ENCODE peak calls at places on chromosome 9, in five cellular contexts. S is mammary epithelial cell, J is IMR-90, O is right atrium auricular region, F is heart right ventricle. E is an unnamed sample. For H3K4me1, the result is how much of the 10 kb centered on the place peaks cover.

GRCh38 chr9:135708164-135708563 is 6.2 kb downstream of the KCNT1 start:
- DNase-seq in S (no peak), J (no peak), O (no peak), F (no peak), E (no peak)

GRCh38 chr9:27602107-27602836 is 29.0 kb upstream of the C9orf72 start:
- DNase-seq in S (no peak), J (no peak), O (no peak), F (no peak), E (no peak)

GRCh38 chr9:131308452-131308851 is 18.9 kb downstream of the PLPP7 start:
- DNase-seq in S (no peak), J (no peak), O (no peak), F (no peak), E (no peak)

GRCh38 chr9:136881691-136882108 is 4.6 kb upstream of the TRAF2 start:
- DNase-seq in S (peak), J (peak), O (no peak), F (no peak), E (no peak)

GRCh38 chr9:124522121-124523098 is 15.2 kb upstream of the NR5A1 start:
- DNase-seq in S (no peak), J (peak), O (no peak), F (no peak), E (no peak)

GRCh38 chr9:84170521-84171141 is 169.9 kb downstream of the SLC28A3 start:
- DNase-seq in S (peak), J (peak), O (peak), F (peak), E (peak)

GRCh38 chr9:87878930-87879603 is 3.6 kb upstream of the SPATA31E1 start:
- DNase-seq in S (peak), J (peak), O (no peak), F (no peak), E (no peak)

GRCh38 chr9:137674307-137675305 is 55.8 kb downstream of the EHMT1 start:
- DNase-seq in S (no peak), J (no peak), O (no peak), F (no peak), E (no peak)

GRCh38 chr9:34380034-34380510 is 3.4 kb upstream of the MYORG start:
- DNase-seq in S (no peak), J (no peak), O (peak), F (no peak), E (peak)

GRCh38 chr9:68739631-68740174 is 34.7 kb downstream of the PIP5K1B start:
- DNase-seq in S (no peak), J (no peak), O (no peak), F (no peak), E (peak)

GRCh38 chr9:103755986-103756385 is 338.1 kb upstream of the SMC2 start:
- DNase-seq in S (no peak), J (no peak), O (no peak), F (no peak), E (no peak)

GRCh38 chr9:97954550-97954989 is 16.6 kb upstream of the HEMGN start:
- DNase-seq in S (peak), J (no peak), O (no peak), F (no peak), E (peak)

GRCh38 chr9:100505564-100506159 is 32.7 kb downstream of the TMEFF1 start:
- DNase-seq in S (peak), J (peak), O (no peak), F (peak), E (peak)

GRCh38 chr9:133417541-133418461 is at the start of gene REXO4:
- DNase-seq in S (peak), J (peak), O (peak), F (peak), E (peak)

GRCh38 chr9:82090041-82090440 is 101.5 kb downstream of the SPATA31D1 start:
- DNase-seq in S (no peak), J (no peak), O (no peak), F (no peak), E (no peak)

GRCh38 chr9:69412741-69413150 is 87.7 kb downstream of the ENTREP1 start:
- DNase-seq in S (peak), J (peak), O (peak), F (peak), E (peak)

GRCh38 chr9:83013867-83014605 is 48.9 kb downstream of the RASEF start:
- DNase-seq in S (peak), J (peak), O (no peak), F (no peak), E (no peak)

GRCh38 chr9:120926397-120926928 is at the start of gene TRAF1:
- DNase-seq in S (no peak), J (peak), O (no peak), F (no peak), E (no peak)

GRCh38 chr9:107933042-107933441 is 443.5 kb upstream of the KLF4 start:
- DNase-seq in S (peak), J (peak), O (no peak), F (no peak), E (no peak)

DNA sequence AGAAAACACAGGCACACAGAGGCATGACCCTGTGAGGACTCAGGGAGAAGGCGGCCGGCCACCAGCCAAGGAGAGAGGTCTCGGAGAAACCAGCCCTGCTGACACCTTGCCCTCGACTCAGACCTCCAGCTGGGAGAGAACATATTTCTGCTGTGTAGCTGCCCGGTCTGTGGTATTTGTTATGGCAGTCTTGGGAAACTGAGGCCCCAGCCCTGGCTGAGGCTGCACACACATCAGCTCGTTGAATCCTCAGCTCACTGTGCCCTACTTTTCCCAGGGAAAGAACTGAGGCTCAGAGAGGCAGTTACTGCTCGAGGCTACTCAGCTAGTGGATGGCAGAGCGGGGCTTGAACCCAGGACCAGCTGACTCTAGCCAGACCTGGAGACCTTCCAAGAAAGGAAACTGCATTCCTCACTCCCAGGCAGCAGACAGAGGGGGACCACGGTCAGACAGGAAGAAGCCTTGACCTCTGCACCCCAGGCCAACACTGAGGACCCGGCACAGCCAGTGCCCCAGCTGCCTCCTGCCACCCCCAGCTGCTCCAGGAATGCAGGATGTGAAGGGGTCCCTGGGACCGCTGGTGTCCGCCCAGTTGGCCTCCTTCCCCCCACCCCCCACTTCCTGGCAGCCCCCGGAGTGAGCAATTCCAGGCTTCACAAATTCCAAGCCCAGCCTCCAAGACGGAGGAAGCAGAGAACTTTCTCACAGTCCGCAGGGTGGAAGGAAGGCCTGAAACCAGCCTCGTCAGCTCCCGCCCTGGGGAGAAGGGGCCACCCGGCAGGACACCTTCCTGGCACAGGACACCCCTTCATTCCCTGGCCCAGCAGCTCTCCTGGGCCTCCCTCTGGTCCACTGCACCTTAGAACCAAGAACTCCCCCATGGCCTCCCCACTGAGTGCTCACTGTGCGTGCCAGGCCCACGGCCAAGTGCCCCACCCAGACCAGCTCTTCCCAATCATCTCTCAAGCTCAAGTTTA is 69.9 kb downstream of the LRSAM1 start:
- DNase-seq in S (no peak), J (peak), O (peak), F (no peak), E (no peak)
- H3K4me1 ChIP-seq in S (half or more), J (under half), O (under half), F (under half), E (under half)

GRCh38 chr9:134640491-134641172 is 971 bp upstream of the COL5A1 start:
- DNase-seq in S (no peak), J (no peak), O (no peak), F (no peak), E (no peak)

GRCh38 chr9:134639994-134640393 is 1.6 kb upstream of the COL5A1 start:
- DNase-seq in S (no peak), J (no peak), O (no peak), F (no peak), E (no peak)

GRCh38 chr9:134642385-134643181 is 980 bp downstream of the COL5A1 start:
- DNase-seq in S (peak), J (peak), O (peak), F (peak), E (peak)

GRCh38 chr9:134641989-134642384 is 384 bp downstream of the COL5A1 start:
- DNase-seq in S (no peak), J (no peak), O (no peak), F (no peak), E (no peak)

DNA sequence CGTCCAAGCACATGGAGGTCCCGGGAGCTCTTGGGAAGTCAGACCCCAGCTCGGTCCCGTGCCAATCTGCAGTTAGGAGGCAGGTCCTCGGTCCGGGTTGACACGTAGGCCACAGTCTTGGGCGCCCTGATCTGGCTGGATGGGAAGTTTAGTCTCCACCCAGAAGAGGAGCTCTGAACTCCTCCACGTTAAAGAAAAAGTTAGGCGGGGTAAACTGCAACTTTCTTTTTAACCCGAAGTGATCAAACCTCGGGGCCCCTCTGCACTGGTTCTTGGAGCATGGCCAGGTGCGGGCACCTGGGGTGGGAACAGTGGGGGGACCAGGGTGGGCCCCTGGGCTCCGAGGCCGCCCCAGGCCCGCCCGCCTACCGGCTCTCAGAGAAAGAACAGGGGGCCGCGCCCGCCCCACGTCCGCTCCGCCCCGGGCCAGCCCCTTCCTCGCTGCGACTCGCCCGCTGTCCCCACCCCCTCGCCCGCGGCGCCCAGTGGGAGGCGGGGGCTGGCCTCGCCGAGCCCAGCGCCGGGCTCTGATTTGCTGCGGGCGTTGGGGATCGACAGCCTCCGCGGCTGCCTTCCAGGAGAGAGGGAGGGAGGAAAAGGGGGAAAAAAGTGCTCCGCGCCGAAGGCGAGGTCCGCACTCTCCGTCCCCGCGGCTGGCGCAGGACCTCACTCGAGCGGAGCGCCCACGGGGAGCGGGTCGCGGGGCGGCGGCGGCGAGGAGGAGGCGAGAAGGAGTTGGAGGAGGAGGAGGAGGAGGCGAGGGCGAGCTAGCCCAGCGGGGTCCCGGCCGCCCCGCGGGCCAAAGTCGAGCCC is at the start of gene COL5A1:
- DNase-seq in S (peak), J (peak), O (peak), F (peak), E (peak)
- H3K27ac ChIP-seq in S (no peak), J (peak), O (peak), F (peak), E (peak)

GRCh38 chr9:90300901-90301688 is 341.5 kb downstream of the DIRAS2 start:
- DNase-seq in S (peak), J (peak), O (peak), F (no peak), E (peak)
- TF ChIP-seq CTCF in S (no peak), J (no peak), O (no peak), F (no peak), E (no peak)

GRCh38 chr9:128068656-128069221 is 707 bp downstream of the SLC25A25 start:
- DNase-seq in S (no peak), J (no peak), O (no peak), F (no peak), E (no peak)

GRCh38 chr9:128067898-128068655 is at the start of gene SLC25A25:
- DNase-seq in S (peak), J (peak), O (peak), F (peak), E (peak)

GRCh38 chr9:128072144-128073021 is 4.4 kb downstream of the SLC25A25 start:
- DNase-seq in S (peak), J (peak), O (peak), F (no peak), E (peak)

GRCh38 chr9:128073260-128073886 is 5.3 kb downstream of the SLC25A25 start:
- DNase-seq in S (no peak), J (peak), O (no peak), F (no peak), E (no peak)

DNA sequence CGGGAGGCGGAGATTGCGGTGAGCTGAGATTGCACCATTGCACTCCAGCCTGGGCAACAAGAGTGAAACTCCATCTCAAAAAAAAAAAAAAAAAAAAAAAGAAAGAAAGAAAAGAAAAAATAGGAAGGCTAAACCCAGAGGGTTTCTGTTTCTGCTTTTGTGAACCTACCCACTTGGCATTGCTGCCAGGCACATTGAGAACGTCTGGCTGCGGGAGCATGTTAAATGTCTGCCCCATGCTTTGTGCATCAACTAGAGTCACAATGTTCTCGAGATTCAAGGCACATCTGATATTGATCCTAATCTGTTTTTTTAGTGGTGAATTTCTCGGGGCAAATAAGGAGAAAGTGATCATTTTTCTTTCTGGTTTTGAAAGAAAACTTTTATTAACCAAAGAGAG is 2.8 kb downstream of the SLC25A25 start:
- DNase-seq in S (no peak), J (no peak), O (no peak), F (no peak), E (no peak)
- H3K4me1 ChIP-seq in S (under half), J (under half), O (under half), F (under half), E (under half)

DNA sequence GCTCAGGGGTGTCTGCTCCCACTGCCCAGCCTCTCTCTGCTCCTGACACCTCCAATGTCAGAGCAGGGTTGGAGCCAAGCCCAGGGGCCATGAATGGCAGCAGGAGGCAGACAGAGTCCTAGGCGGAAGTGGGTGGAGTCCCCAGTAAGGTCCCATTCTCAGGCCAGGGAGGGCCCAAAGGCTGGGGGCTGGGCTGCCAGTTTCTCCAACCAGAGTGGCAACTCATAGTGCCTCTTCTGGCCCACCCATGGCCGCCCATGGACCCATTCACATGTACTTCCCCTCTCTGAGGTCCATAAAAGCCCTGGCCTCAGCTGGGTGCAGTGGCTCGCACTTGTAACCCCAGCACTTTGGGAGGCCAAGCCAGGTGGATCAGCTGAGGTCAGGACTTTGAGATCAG is 261.8 kb upstream of the TNC start:
- DNase-seq in S (no peak), J (no peak), O (no peak), F (no peak), E (no peak)
- H3K27ac ChIP-seq in S (no peak), J (no peak), O (no peak), F (no peak), E (no peak)

GRCh38 chr9:38705917-38706316 is 14.0 kb downstream of the FAM240B start:
- DNase-seq in S (no peak), J (no peak), O (no peak), F (no peak), E (no peak)

GRCh38 chr9:38708759-38709158 is 11.2 kb downstream of the FAM240B start:
- DNase-seq in S (peak), J (no peak), O (peak), F (no peak), E (no peak)

GRCh38 chr9:38706493-38706892 is 13.4 kb downstream of the FAM240B start:
- DNase-seq in S (no peak), J (no peak), O (no peak), F (peak), E (no peak)

GRCh38 chr9:38713426-38713825 is 6.5 kb downstream of the FAM240B start:
- DNase-seq in S (peak), J (peak), O (no peak), F (no peak), E (no peak)

GRCh38 chr9:38707885-38708640 is 11.9 kb downstream of the FAM240B start:
- DNase-seq in S (no peak), J (no peak), O (no peak), F (no peak), E (no peak)
- TF ChIP-seq CTCF in S (peak), J (no peak), O (no peak), F (no peak), E (no peak)